ENCODE peak calls at places on chromosomes 2 and 18, in four cellular contexts. J is substantia nigra; C is T-helper 2 cell treated with Interferon-gamma antibody and Interleukin-4, amounts not matched to agents 5 μg/mL and 100 μg/mL, for 36 hours; B is OCI-LY7. K is an unnamed sample.

GRCh38 chr2:196263181-196263747 is 91.9 kb upstream of the STK17B start:
- DNase-seq in J (peak), C (peak), B (peak), K (no peak)

GRCh38 chr2:23360571-23361125 is 24.3 kb upstream of the KLHL29 start:
- DNase-seq in J (no peak), C (no peak), B (no peak), K (no peak)

GRCh38 chr2:66428986-66429612 is 5.8 kb upstream of the MEIS1 start:
- DNase-seq in J (no peak), C (no peak), B (peak), K (no peak)

GRCh38 chr2:44833123-44834069 is 108.1 kb upstream of the SIX3 start:
- DNase-seq in J (no peak), C (peak), B (no peak), K (no peak)

GRCh38 chr2:157363612-157364101 is 38.0 kb upstream of the ERMN start:
- DNase-seq in J (no peak), C (no peak), B (no peak), K (no peak)

GRCh38 chr18:75475228-75475627 is 47.7 kb upstream of the SMIM21 start:
- DNase-seq in J (no peak), C (no peak), B (no peak), K (no peak)

GRCh38 chr2:2826209-2826551 is 495.1 kb upstream of the MYT1L start:
- DNase-seq in J (no peak), C (no peak), B (no peak), K (no peak)

GRCh38 chr2:182897137-182897536 is 30.7 kb upstream of the FRZB start:
- DNase-seq in J (no peak), C (no peak), B (no peak), K (no peak)

GRCh38 chr2:240800241-240800640 is 19.8 kb downstream of the KIF1A start:
- DNase-seq in J (no peak), C (no peak), B (no peak), K (no peak)

GRCh38 chr2:38176619-38177021 is 100.7 kb upstream of the CYP1B1 start:
- DNase-seq in J (no peak), C (no peak), B (no peak), K (no peak)

GRCh38 chr2:109185801-109186570 is 57.0 kb downstream of the SH3RF3 start:
- DNase-seq in J (no peak), C (no peak), B (no peak), K (no peak)